ENCODE peak calls at places on chromosomes 11 and 22, in five cellular contexts. One of them, this sample, is unnamed.

GRCh38 chr11:14411818-14412217 is 52.8 kb upstream of the RRAS2 start:
- DNase-seq in activated T-cell treated with anti-CD3 and anti-CD28 coated beads for 1 hour: no peak
- DNase-seq in mesenteric fat pad: no peak
- DNase-seq in HuH-7.5: no peak
- DNase-seq in WTC11: no peak
- DNase-seq in this sample: no peak

GRCh38 chr11:116859175-116859574 is 21.8 kb upstream of the APOA1 start:
- DNase-seq in WTC11: no peak
- DNase-seq in activated T-cell treated with anti-CD3 and anti-CD28 coated beads for 1 hour: no peak
- DNase-seq in mesenteric fat pad: no peak
- DNase-seq in HuH-7.5: no peak
- DNase-seq in this sample: no peak

GRCh38 chr11:116930586-116930985 is 93.2 kb upstream of the APOA1 start:
- DNase-seq in mesenteric fat pad: no peak
- DNase-seq in HuH-7.5: no peak
- DNase-seq in WTC11: no peak
- DNase-seq in activated T-cell treated with anti-CD3 and anti-CD28 coated beads for 1 hour: no peak
- DNase-seq in this sample: no peak

GRCh38 chr11:47376543-47377371 is 1.6 kb downstream of the SPI1 start:
- DNase-seq in WTC11: no peak
- DNase-seq in HuH-7.5: no peak
- DNase-seq in activated T-cell treated with anti-CD3 and anti-CD28 coated beads for 1 hour: no peak
- DNase-seq in mesenteric fat pad: no peak
- DNase-seq in this sample: no peak

GRCh38 chr22:32847067-32847491 is 45.6 kb downstream of the TIMP3 start:
- DNase-seq in activated T-cell treated with anti-CD3 and anti-CD28 coated beads for 1 hour: no peak
- DNase-seq in WTC11: no peak
- DNase-seq in HuH-7.5: no peak
- DNase-seq in mesenteric fat pad: no peak
- DNase-seq in this sample: no peak

GRCh38 chr11:73981051-73981805 is 1.4 kb downstream of the UCP2 start:
- DNase-seq in activated T-cell treated with anti-CD3 and anti-CD28 coated beads for 1 hour: no peak
- DNase-seq in HuH-7.5: no peak
- DNase-seq in WTC11: no peak
- DNase-seq in mesenteric fat pad: no peak
- DNase-seq in this sample: no peak

GRCh38 chr11:114008331-114008730 is 33.4 kb downstream of the HTR3A start:
- DNase-seq in HuH-7.5: no peak
- DNase-seq in mesenteric fat pad: no peak
- DNase-seq in WTC11: no peak
- DNase-seq in activated T-cell treated with anti-CD3 and anti-CD28 coated beads for 1 hour: no peak
- DNase-seq in this sample: no peak

GRCh38 chr11:119368121-119369034 is 13.1 kb downstream of the USP2 start:
- DNase-seq in mesenteric fat pad: no peak
- DNase-seq in HuH-7.5: peak; percentile 74
- DNase-seq in activated T-cell treated with anti-CD3 and anti-CD28 coated beads for 1 hour: no peak
- DNase-seq in WTC11: no peak
- DNase-seq in this sample: peak; percentile 83

GRCh38 chr11:94794287-94795168 is 26.4 kb downstream of the AMOTL1 start:
- DNase-seq in mesenteric fat pad: no peak
- DNase-seq in activated T-cell treated with anti-CD3 and anti-CD28 coated beads for 1 hour: no peak
- DNase-seq in WTC11: no peak
- DNase-seq in HuH-7.5: no peak
- DNase-seq in this sample: no peak

GRCh38 chr22:32737811-32738210 is 63.7 kb upstream of the TIMP3 start:
- DNase-seq in mesenteric fat pad: no peak
- DNase-seq in HuH-7.5: no peak
- DNase-seq in activated T-cell treated with anti-CD3 and anti-CD28 coated beads for 1 hour: no peak
- DNase-seq in WTC11: no peak
- DNase-seq in this sample: no peak

GRCh38 chr11:2462986-2463765 is 18.4 kb downstream of the KCNQ1 start:
- DNase-seq in mesenteric fat pad: peak; percentile 90
- DNase-seq in HuH-7.5: no peak
- DNase-seq in activated T-cell treated with anti-CD3 and anti-CD28 coated beads for 1 hour: no peak
- DNase-seq in WTC11: no peak
- DNase-seq in this sample: no peak

GRCh38 chr11:30196400-30197206 is 34.2 kb upstream of the FSHB start:
- DNase-seq in HuH-7.5: peak; percentile 18
- DNase-seq in mesenteric fat pad: no peak
- DNase-seq in activated T-cell treated with anti-CD3 and anti-CD28 coated beads for 1 hour: peak; percentile 4
- DNase-seq in WTC11: peak; percentile 83
- DNase-seq in this sample: peak; percentile 83

GRCh38 chr11:76047231-76047630 is 159.1 kb downstream of the WNT11 start:
- DNase-seq in activated T-cell treated with anti-CD3 and anti-CD28 coated beads for 1 hour: no peak
- DNase-seq in HuH-7.5: no peak
- DNase-seq in WTC11: no peak
- DNase-seq in mesenteric fat pad: no peak
- DNase-seq in this sample: no peak

GRCh38 chr22:39237276-39238123 is 7.3 kb downstream of the PDGFB start:
- DNase-seq in WTC11: no peak
- DNase-seq in activated T-cell treated with anti-CD3 and anti-CD28 coated beads for 1 hour: no peak
- DNase-seq in mesenteric fat pad: no peak
- DNase-seq in HuH-7.5: no peak
- DNase-seq in this sample: no peak

GRCh38 chr11:20973959-20974358 is 304.6 kb downstream of the NELL1 start:
- DNase-seq in WTC11: no peak
- DNase-seq in activated T-cell treated with anti-CD3 and anti-CD28 coated beads for 1 hour: no peak
- DNase-seq in HuH-7.5: no peak
- DNase-seq in mesenteric fat pad: no peak
- DNase-seq in this sample: no peak